ENCODE peak calls at places on chromosomes 6 and 20, in six cellular contexts. One of them, this sample, is unnamed.

GRCh38 chr20:50578061-50578777 is 68.0 kb downstream of the PTPN1 start:
- DNase-seq in HepG2: no peak
- DNase-seq in H1: no peak
- DNase-seq in K562: no peak
- DNase-seq in GM12891: no peak
- DNase-seq in GM12878: no peak
- DNase-seq in this sample: no peak

GRCh38 chr6:127514396-127515227 is 4.5 kb downstream of the MTCL3 start:
- DNase-seq in H1: peak
- DNase-seq in K562: no peak
- DNase-seq in HepG2: no peak
- DNase-seq in GM12891: no peak
- DNase-seq in GM12878: no peak
- DNase-seq in this sample: no peak

GRCh38 chr20:14581731-14582130 is 244.3 kb upstream of the FLRT3 start:
- DNase-seq in GM12891: no peak
- DNase-seq in H1: no peak
- DNase-seq in HepG2: no peak
- DNase-seq in GM12878: no peak
- DNase-seq in K562: no peak
- DNase-seq in this sample: no peak

GRCh38 chr6:145755682-145756081 is 20.4 kb upstream of the EPM2A start:
- DNase-seq in HepG2: no peak
- DNase-seq in K562: no peak
- DNase-seq in GM12878: no peak
- DNase-seq in H1: no peak
- DNase-seq in GM12891: no peak
- DNase-seq in this sample: no peak

GRCh38 chr20:19497064-19497463 is 261.0 kb upstream of the RIN2 start:
- DNase-seq in GM12878: no peak
- DNase-seq in GM12891: no peak
- DNase-seq in K562: no peak
- DNase-seq in H1: no peak
- DNase-seq in HepG2: no peak
- DNase-seq in this sample: no peak

GRCh38 chr6:128757961-128758360 is 125.0 kb upstream of the LAMA2 start:
- DNase-seq in K562: no peak
- DNase-seq in GM12891: no peak
- DNase-seq in HepG2: no peak
- DNase-seq in GM12878: no peak
- DNase-seq in H1: no peak
- DNase-seq in this sample: no peak

GRCh38 chr6:158819977-158820632 is 937 bp upstream of the EZR start:
- DNase-seq in H1: no peak
- DNase-seq in HepG2: no peak
- DNase-seq in K562: peak
- DNase-seq in GM12891: no peak
- DNase-seq in GM12878: no peak
- DNase-seq in this sample: no peak

GRCh38 chr20:46185353-46185752 is 67.2 kb downstream of the CD40 start:
- DNase-seq in HepG2: no peak
- DNase-seq in GM12878: no peak
- DNase-seq in GM12891: no peak
- DNase-seq in K562: no peak
- DNase-seq in H1: no peak
- DNase-seq in this sample: no peak

DNA sequence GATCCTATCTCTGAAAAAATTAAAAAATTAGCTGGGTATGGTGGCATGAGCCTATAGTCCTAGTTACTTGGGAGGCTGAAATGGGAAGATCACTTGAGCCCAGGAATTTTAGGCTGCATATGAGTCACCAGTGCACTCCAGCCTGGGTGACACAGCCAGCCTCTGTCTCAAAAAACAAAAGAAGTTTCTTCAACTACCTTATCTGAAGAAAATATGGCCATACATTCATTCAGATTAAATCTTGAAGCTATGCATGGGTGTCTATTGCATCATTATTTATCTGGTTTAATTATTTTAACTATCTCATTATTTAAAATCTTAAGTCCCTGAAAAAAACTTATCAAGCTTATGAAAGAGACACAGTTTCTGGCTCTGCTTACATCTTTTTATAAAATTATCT is 204.1 kb downstream of the SIM1 start:
- DNase-seq in K562: no peak
- DNase-seq in GM12891: no peak
- DNase-seq in HepG2: no peak
- DNase-seq in GM12878: no peak
- DNase-seq in H1: no peak
- DNase-seq in this sample: no peak
- TF ChIP-seq POLR2A in K562: no peak
- TF ChIP-seq POLR2A in GM12891: no peak
- TF ChIP-seq POLR2A in HepG2: no peak
- TF ChIP-seq POLR2A in GM12878: no peak
- TF ChIP-seq POLR2A in H1: no peak
- TF ChIP-seq POLR2A in this sample: no peak

GRCh38 chr6:85547719-85548118 is 45.9 kb downstream of the SNX14 start:
- DNase-seq in GM12891: no peak
- DNase-seq in K562: no peak
- DNase-seq in H1: no peak
- DNase-seq in HepG2: no peak
- DNase-seq in GM12878: no peak
- DNase-seq in this sample: no peak
- TF ChIP-seq POLR2AphosphoS5 in GM12891: no peak
- TF ChIP-seq POLR2AphosphoS5 in K562: no peak
- TF ChIP-seq POLR2AphosphoS5 in H1: no peak
- TF ChIP-seq POLR2AphosphoS5 in HepG2: no peak
- TF ChIP-seq POLR2AphosphoS5 in GM12878: no peak
- TF ChIP-seq POLR2AphosphoS5 in this sample: no peak

GRCh38 chr6:77502966-77503365 is 39.7 kb upstream of the HTR1B start:
- DNase-seq in K562: no peak
- DNase-seq in GM12891: no peak
- DNase-seq in GM12878: no peak
- DNase-seq in H1: no peak
- DNase-seq in HepG2: no peak
- DNase-seq in this sample: no peak
- TF ChIP-seq TAF1 in K562: no peak
- TF ChIP-seq TAF1 in GM12891: no peak
- TF ChIP-seq TAF1 in GM12878: no peak
- TF ChIP-seq TAF1 in H1: no peak
- TF ChIP-seq TAF1 in HepG2: no peak
- TF ChIP-seq TAF1 in this sample: no peak

DNA sequence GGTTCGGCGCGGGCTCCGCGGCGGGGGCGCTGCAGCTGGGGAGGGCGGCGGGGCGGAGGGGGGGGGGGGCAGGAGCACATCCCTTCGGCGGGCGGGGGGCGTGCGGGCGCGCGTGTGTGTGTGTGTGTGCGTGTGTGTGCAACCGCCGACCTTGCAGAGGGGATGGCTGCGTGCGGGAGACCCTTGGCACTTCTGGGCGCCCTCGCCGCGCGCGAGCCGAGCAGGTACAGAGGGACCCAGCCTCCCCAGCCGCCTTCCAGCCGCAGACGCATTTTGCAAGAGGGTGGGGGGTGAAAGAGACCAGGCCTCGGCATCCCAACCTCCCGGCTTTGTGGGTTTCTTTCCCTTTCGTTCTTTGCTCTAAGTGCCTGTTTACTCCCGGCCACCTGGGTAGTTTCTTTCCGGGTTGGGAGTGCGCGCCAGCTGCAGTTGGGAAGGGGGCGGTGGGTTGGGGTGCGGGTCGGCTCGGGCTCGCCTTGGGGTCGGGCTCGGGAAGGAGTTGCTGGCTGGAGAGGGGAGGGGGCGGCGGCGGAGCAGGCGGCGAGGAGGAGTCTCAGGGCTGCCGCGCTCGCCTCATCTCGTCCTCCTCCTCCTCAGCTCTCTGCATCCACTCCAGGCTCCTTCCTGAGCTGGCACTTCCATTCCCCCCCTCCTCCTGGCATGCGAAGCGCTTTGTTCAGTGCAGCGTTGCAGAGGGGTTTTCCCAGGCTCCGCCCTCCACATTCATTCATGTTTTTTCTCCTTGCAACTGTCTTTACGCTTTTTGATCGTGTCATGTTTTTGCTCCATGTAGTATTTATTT is 655 bp downstream of the HIVEP1 start:
- DNase-seq in K562: peak
- DNase-seq in H1: peak
- DNase-seq in HepG2: peak
- DNase-seq in GM12891: peak
- DNase-seq in GM12878: peak
- DNase-seq in this sample: peak
- TF ChIP-seq POLR2A in K562: peak
- TF ChIP-seq POLR2A in H1: peak
- TF ChIP-seq POLR2A in HepG2: peak
- TF ChIP-seq POLR2A in GM12891: peak
- TF ChIP-seq POLR2A in GM12878: peak
- TF ChIP-seq POLR2A in this sample: peak

GRCh38 chr20:53036992-53037391 is 64.8 kb downstream of the TSHZ2 start:
- DNase-seq in HepG2: no peak
- DNase-seq in GM12878: no peak
- DNase-seq in GM12891: no peak
- DNase-seq in K562: no peak
- DNase-seq in H1: no peak
- DNase-seq in this sample: no peak

GRCh38 chr20:53038328-53038727 is 66.2 kb downstream of the TSHZ2 start:
- DNase-seq in H1: no peak
- DNase-seq in GM12878: no peak
- DNase-seq in HepG2: no peak
- DNase-seq in K562: no peak
- DNase-seq in GM12891: no peak
- DNase-seq in this sample: no peak

GRCh38 chr20:53044296-53044695 is 72.1 kb downstream of the TSHZ2 start:
- DNase-seq in GM12891: no peak
- DNase-seq in GM12878: no peak
- DNase-seq in K562: no peak
- DNase-seq in H1: no peak
- DNase-seq in HepG2: no peak
- DNase-seq in this sample: no peak

GRCh38 chr20:53037621-53038020 is 65.5 kb downstream of the TSHZ2 start:
- DNase-seq in GM12878: no peak
- DNase-seq in H1: no peak
- DNase-seq in GM12891: no peak
- DNase-seq in K562: no peak
- DNase-seq in HepG2: no peak
- DNase-seq in this sample: no peak

GRCh38 chr20:53040678-53041674 is 68.8 kb downstream of the TSHZ2 start:
- DNase-seq in HepG2: no peak
- DNase-seq in GM12878: no peak
- DNase-seq in GM12891: no peak
- DNase-seq in K562: peak
- DNase-seq in H1: no peak
- DNase-seq in this sample: no peak
- TF ChIP-seq POLR2AphosphoS5 in HepG2: no peak
- TF ChIP-seq POLR2AphosphoS5 in GM12878: no peak
- TF ChIP-seq POLR2AphosphoS5 in GM12891: no peak
- TF ChIP-seq POLR2AphosphoS5 in K562: no peak
- TF ChIP-seq POLR2AphosphoS5 in H1: no peak
- TF ChIP-seq POLR2AphosphoS5 in this sample: no peak

GRCh38 chr6:109892451-109893435 is 85.4 kb upstream of the GPR6 start:
- DNase-seq in GM12891: no peak
- DNase-seq in K562: no peak
- DNase-seq in HepG2: no peak
- DNase-seq in H1: peak
- DNase-seq in GM12878: no peak
- DNase-seq in this sample: no peak
- TF ChIP-seq TAF1 in GM12891: no peak
- TF ChIP-seq TAF1 in K562: no peak
- TF ChIP-seq TAF1 in HepG2: no peak
- TF ChIP-seq TAF1 in H1: no peak
- TF ChIP-seq TAF1 in GM12878: no peak
- TF ChIP-seq TAF1 in this sample: no peak

DNA sequence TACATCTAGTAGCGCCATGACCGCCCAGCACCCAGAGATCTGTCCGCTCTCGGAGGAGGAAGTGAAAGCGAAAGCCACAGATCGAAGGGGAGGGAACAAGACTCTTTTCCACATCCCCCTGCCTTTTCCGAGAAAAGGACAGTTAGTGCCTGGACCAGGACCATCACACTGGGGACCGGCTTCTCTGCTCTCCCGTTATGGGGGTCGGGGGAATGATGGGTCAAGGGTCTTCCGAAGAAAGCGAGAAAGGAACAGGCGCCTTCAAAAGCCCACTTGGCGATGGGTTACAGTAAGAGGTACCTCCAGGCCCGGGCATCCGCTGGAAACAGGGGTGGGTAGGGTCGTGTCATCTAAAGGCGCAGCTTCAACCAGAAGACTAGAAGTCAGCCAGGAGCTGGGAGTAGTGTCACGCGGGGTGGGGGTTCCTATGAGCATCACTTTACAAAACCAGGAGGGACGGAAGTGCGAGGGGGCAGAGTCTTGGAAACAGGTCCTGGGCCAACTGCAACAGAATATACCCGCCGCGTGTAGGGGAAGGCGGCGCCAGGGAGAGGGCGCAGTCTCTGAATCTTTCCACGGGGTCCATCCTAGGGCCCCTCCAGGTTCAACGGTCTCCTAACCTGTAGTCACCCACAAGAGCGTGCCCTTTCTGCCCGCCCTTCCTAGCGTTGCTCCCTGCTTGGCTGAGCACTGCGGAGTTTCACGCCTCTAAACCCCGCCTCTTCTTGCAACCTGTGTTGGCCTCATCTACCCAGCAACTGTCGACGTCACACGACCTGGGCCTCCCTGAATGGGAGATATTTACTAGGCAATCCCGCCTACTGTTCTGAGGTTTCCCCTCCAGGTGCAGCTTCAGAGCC is at the start of gene PSMB8:
- DNase-seq in H1: peak
- DNase-seq in GM12891: peak
- DNase-seq in HepG2: peak
- DNase-seq in K562: peak
- DNase-seq in GM12878: peak
- DNase-seq in this sample: peak
- TF ChIP-seq POLR2A in H1: peak
- TF ChIP-seq POLR2A in GM12891: peak
- TF ChIP-seq POLR2A in HepG2: peak
- TF ChIP-seq POLR2A in K562: no peak
- TF ChIP-seq POLR2A in GM12878: peak
- TF ChIP-seq POLR2A in this sample: peak